ENCODE peak calls at places on chromosome 13, in ten cellular contexts. Q is tibial nerve; X is esophagus squamous epithelium; K is thoracic aorta; L is cardiac muscle cell; M is fibroblast of lung; S is neural progenitor cell; R is CD8-positive, alpha-beta T cell; A is HCT116; E is endodermal cell. N is an unnamed sample.

GRCh38 chr13:114110091-114110829 is 22.2 kb downstream of the RASA3 start:
- DNase-seq in Q (no peak), X (no peak), K (no peak), L (no peak), M (no peak), S (peak; percentile 68), R (peak; percentile 64), A (no peak), E (peak; percentile 82), N (no peak)

GRCh38 chr13:109885235-109885634 is 98.9 kb upstream of the IRS2 start:
- DNase-seq in Q (no peak), X (no peak), K (no peak), L (no peak), M (no peak), S (no peak), R (no peak), A (no peak), E (no peak), N (no peak)

GRCh38 chr13:32228330-32229041 is 86.7 kb downstream of the ZAR1L start:
- DNase-seq in Q (no peak), X (no peak), K (no peak), L (peak; percentile 14), M (no peak), S (no peak), R (no peak), A (peak; percentile 18), E (no peak), N (no peak)

GRCh38 chr13:41742917-41743552 is 217.9 kb downstream of the VWA8 start:
- DNase-seq in Q (no peak), X (no peak), K (no peak), L (no peak), M (no peak), S (no peak), R (no peak), A (no peak), E (no peak), N (no peak)

GRCh38 chr13:43908156-43909126 is 28.7 kb downstream of the LACC1 start:
- DNase-seq in Q (peak; percentile 40), X (no peak), K (no peak), L (peak; percentile 77), M (peak; percentile 78), S (peak; percentile 58), R (no peak), A (peak; percentile 37), E (no peak), N (peak; percentile 40)

GRCh38 chr13:100454876-100455275 is 133.7 kb downstream of the GGACT start:
- DNase-seq in Q (no peak), X (no peak), K (no peak), L (peak; percentile 45), M (peak; percentile 27), S (no peak), R (no peak), A (peak; percentile 79), E (no peak), N (no peak)

GRCh38 chr13:72774019-72774418 is 7.7 kb downstream of the DIS3 start:
- DNase-seq in Q (no peak), X (no peak), K (no peak), L (peak; percentile 61), M (peak; percentile 8), S (no peak), R (no peak), A (no peak), E (no peak), N (no peak)

GRCh38 chr13:113022391-113023216 is 53.6 kb downstream of the MCF2L start:
- DNase-seq in Q (no peak), X (no peak), K (no peak), L (peak; percentile 5), M (no peak), S (peak; percentile 94), R (no peak), A (no peak), E (peak; percentile 78), N (peak; percentile 86)

GRCh38 chr13:51122868-51123267 is 11.8 kb upstream of the C13orf42 start:
- DNase-seq in Q (no peak), X (no peak), K (no peak), L (no peak), M (no peak), S (no peak), R (no peak), A (no peak), E (peak; percentile 61), N (no peak)

GRCh38 chr13:35881360-35881759 is 249.8 kb downstream of the DCLK1 start:
- DNase-seq in Q (no peak), X (no peak), K (no peak), L (peak; percentile 43), M (peak; percentile 28), S (no peak), R (no peak), A (no peak), E (no peak), N (no peak)

GRCh38 chr13:49667773-49668172 is 23.5 kb downstream of the EBPL start:
- DNase-seq in Q (no peak), X (no peak), K (no peak), L (no peak), M (no peak), S (no peak), R (no peak), A (no peak), E (no peak), N (no peak)

GRCh38 chr13:49098771-49099512 is 121.2 kb upstream of the MLNR start:
- DNase-seq in Q (no peak), X (no peak), K (no peak), L (peak; percentile 41), M (peak; percentile 41), S (peak; percentile 29), R (no peak), A (peak; percentile 24), E (no peak), N (no peak)

GRCh38 chr13:104872153-104872552 is 1663.3 kb downstream of the EFNB2 start:
- DNase-seq in Q (no peak), X (no peak), K (no peak), L (no peak), M (no peak), S (peak; percentile 18), R (no peak), A (no peak), E (no peak), N (no peak)

DNA sequence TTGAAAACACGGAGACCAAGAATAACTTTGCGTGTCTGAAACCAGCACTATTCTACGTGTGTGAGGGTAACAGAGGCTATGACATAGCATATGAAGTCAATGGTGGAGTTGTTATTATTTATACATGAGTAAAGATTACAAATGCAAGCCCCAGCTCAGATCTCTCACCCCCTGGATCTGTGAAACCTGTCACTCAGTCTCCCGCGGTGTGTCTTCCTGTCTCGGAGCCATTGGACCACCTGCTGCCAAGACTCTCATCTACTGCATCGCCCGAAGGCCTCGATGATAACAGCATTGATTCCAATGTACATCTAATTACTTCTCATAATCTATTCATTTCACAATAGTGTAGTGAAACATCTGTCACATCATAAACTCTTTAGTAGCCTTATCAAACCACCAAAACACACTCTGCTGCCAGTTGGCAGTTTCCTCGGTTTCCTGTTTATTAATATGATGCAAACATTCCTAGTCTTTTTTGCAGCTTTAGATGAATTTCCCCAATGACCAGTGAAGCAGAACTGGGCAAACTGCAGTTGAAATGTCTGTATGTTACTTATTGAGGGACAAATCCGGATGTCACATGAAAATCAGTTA is 220.3 kb downstream of the POU4F1 start:
- DNase-seq in Q (no peak), X (no peak), K (no peak), L (no peak), M (peak; percentile 31), S (no peak), R (no peak), A (no peak), E (no peak), N (no peak)
- H3K4me3 ChIP-seq in Q (no peak overlapping the region), X (no peak overlapping the region), K (no peak overlapping the region), L (no peak overlapping the region), M (no peak overlapping the region), S (no peak overlapping the region), R (no peak overlapping the region), A (no peak overlapping the region), E (no peak overlapping the region), N (no peak overlapping the region)

GRCh38 chr13:42860485-42860884 is 79.1 kb downstream of the FAM216B start:
- DNase-seq in Q (no peak), X (no peak), K (no peak), L (no peak), M (no peak), S (no peak), R (no peak), A (no peak), E (no peak), N (no peak)

GRCh38 chr13:42864952-42865634 is 83.7 kb downstream of the FAM216B start:
- DNase-seq in Q (no peak), X (no peak), K (no peak), L (no peak), M (no peak), S (no peak), R (no peak), A (no peak), E (no peak), N (no peak)

GRCh38 chr13:42855416-42855815 is 74.0 kb downstream of the FAM216B start:
- DNase-seq in Q (no peak), X (no peak), K (no peak), L (no peak), M (no peak), S (no peak), R (no peak), A (no peak), E (no peak), N (no peak)

GRCh38 chr13:42865703-42866102 is 84.3 kb downstream of the FAM216B start:
- DNase-seq in Q (no peak), X (no peak), K (no peak), L (peak; percentile 61), M (peak; percentile 32), S (no peak), R (no peak), A (no peak), E (no peak), N (no peak)

DNA sequence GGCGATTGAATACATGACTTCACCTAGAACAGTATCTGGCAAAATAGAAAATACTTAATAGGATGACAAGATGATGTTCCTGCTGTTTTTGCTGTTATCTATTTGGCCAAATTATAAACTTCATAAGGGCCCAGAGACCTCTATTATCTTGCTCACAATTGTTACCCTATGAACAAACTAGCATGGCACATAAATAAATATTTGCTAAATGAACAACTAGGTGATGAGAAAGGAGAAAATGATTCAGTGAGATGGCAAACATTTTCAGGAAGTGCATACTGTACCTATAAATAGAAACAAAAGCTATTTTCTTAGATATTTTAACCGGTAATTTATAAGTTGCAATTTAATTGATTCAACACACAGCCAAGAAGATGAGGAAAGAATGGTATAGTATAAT is 78.4 kb downstream of the FAM216B start:
- DNase-seq in Q (no peak), X (no peak), K (no peak), L (no peak), M (no peak), S (no peak), R (no peak), A (no peak), E (no peak), N (no peak)
- H3K36me3 ChIP-seq in Q (no peaks in the 10 kb centered on the region), X (no peaks in the 10 kb centered on the region), K (no peaks in the 10 kb centered on the region), L (no peaks in the 10 kb centered on the region), M (no peaks in the 10 kb centered on the region), S (no peaks in the 10 kb centered on the region), R (no peaks in the 10 kb centered on the region), A (no peaks in the 10 kb centered on the region), E (no peaks in the 10 kb centered on the region), N (no peaks in the 10 kb centered on the region)

GRCh38 chr13:47962237-47962636 is 38.8 kb downstream of the SUCLA2 start:
- DNase-seq in Q (no peak), X (no peak), K (no peak), L (no peak), M (no peak), S (no peak), R (no peak), A (no peak), E (no peak), N (no peak)
- H3K9me3 ChIP-seq in Q (no peaks in the 10 kb centered on the region), X (peaks cover 3% of the 10 kb centered on the region), K (no peaks in the 10 kb centered on the region), L (peaks cover 9% of the 10 kb centered on the region), M (peaks cover 1% of the 10 kb centered on the region), S (peaks cover 42% of the 10 kb centered on the region), R (peaks cover 5% of the 10 kb centered on the region), A (peaks cover 10% of the 10 kb centered on the region), E (peaks cover 91% of the 10 kb centered on the region), N (peaks cover 28% of the 10 kb centered on the region)

GRCh38 chr13:30148791-30149190 is 158.6 kb downstream of the KATNAL1 start:
- DNase-seq in Q (no peak), X (no peak), K (no peak), L (no peak), M (no peak), S (no peak), R (no peak), A (no peak), E (no peak), N (no peak)
- H3K4me3 ChIP-seq in Q (no peak overlapping the region), X (no peak overlapping the region), K (no peak overlapping the region), L (no peak overlapping the region), M (no peak overlapping the region), S (no peak overlapping the region), R (no peak overlapping the region), A (no peak overlapping the region), E (no peak overlapping the region), N (no peak overlapping the region)